ENCODE peak calls at places on chromosomes 5 and 9, in four cellular contexts. D, I, L and S are unnamed samples.

GRCh38 chr9:136201609-136202448 is 3.1 kb downstream of the LHX3 start:
- DNase-seq in L (no peak), D (no peak), I (no peak), S (peak; percentile 23)

GRCh38 chr9:121734465-121734864 is 83.0 kb downstream of the DAB2IP start:
- DNase-seq in L (no peak), I (no peak), D (no peak), S (no peak)

GRCh38 chr9:105554042-105554441 is 3.9 kb upstream of the FKTN start:
- DNase-seq in I (no peak), D (no peak), L (no peak), S (peak; percentile 68)

GRCh38 chr5:160007610-160008009 is 1.3 kb upstream of the TTC1 start:
- DNase-seq in D (no peak), L (no peak), I (no peak), S (no peak)

GRCh38 chr9:126615791-126616447 is 2.2 kb downstream of the LMX1B start:
- DNase-seq in I (no peak), L (no peak), D (peak; percentile 69), S (no peak)

GRCh38 chr5:37771731-37772130 is 68.1 kb downstream of the GDNF start:
- DNase-seq in L (peak; percentile 96), D (peak; percentile 94), I (no peak), S (peak; percentile 76)

GRCh38 chr9:88530051-88530450 is 4.9 kb upstream of the NXNL2 start:
- DNase-seq in L (no peak), D (no peak), I (no peak), S (peak; percentile 48)

GRCh38 chr5:139091439-139092156 is 106.6 kb downstream of the SIL1 start:
- DNase-seq in I (no peak), L (no peak), D (no peak), S (peak; percentile 44)

GRCh38 chr5:133336969-133337410 is 275.4 kb downstream of the FSTL4 start:
- DNase-seq in L (no peak), D (no peak), I (no peak), S (no peak)

GRCh38 chr9:706606-707451 is 134.7 kb upstream of the DMRT1 start:
- DNase-seq in D (peak; percentile 83), I (peak; percentile 81), L (no peak), S (peak; percentile 70)

GRCh38 chr9:136862849-136863622 is 3.1 kb downstream of the EDF1 start:
- DNase-seq in L (no peak), I (no peak), D (no peak), S (no peak)

GRCh38 chr5:68027519-68027918 is 188.0 kb upstream of the PIK3R1 start:
- DNase-seq in L (peak; percentile 53), I (no peak), D (no peak), S (peak; percentile 74)

GRCh38 chr5:22242532-22242931 is 610.6 kb downstream of the CDH12 start:
- DNase-seq in D (no peak), I (no peak), L (no peak), S (peak; percentile 0)

GRCh38 chr9:69198526-69199250 is 24.6 kb downstream of the TJP2 start:
- DNase-seq in D (no peak), I (no peak), L (no peak), S (no peak)

GRCh38 chr9:121233906-121234901 is 32.5 kb upstream of the RAB14 start:
- DNase-seq in D (peak; percentile 50), L (no peak), I (no peak), S (peak; percentile 58)

GRCh38 chr9:136013116-136013515 is 51.9 kb upstream of the UBAC1 start:
- DNase-seq in I (no peak), L (no peak), D (no peak), S (no peak)

GRCh38 chr5:132433141-132433540 is 57.4 kb downstream of the IRF1 start:
- DNase-seq in D (no peak), L (no peak), I (no peak), S (no peak)

GRCh38 chr5:90504743-90505142 is 24.6 kb downstream of the LYSMD3 start:
- DNase-seq in D (peak; percentile 15), L (no peak), I (no peak), S (no peak)

GRCh38 chr9:27088981-27089380 is 20.0 kb upstream of the TEK start:
- DNase-seq in D (no peak), L (peak; percentile 61), I (no peak), S (peak; percentile 75)

GRCh38 chr9:84642618-84643017 is 26.9 kb upstream of the NTRK2 start:
- DNase-seq in I (no peak), D (peak; percentile 5), L (no peak), S (no peak)

GRCh38 chr9:122835313-122835731 is 6.9 kb upstream of the PDCL start:
- DNase-seq in L (no peak), D (no peak), I (no peak), S (no peak)

GRCh38 chr5:111734013-111734412 is 23.0 kb downstream of the NREP start:
- DNase-seq in L (no peak), I (no peak), D (peak; percentile 70), S (peak; percentile 33)

GRCh38 chr5:102921341-102922047 is 166.4 kb downstream of the PAM start:
- DNase-seq in L (no peak), D (no peak), I (no peak), S (no peak)

GRCh38 chr9:122265265-122265900 is 701 bp downstream of the MRRF start:
- DNase-seq in D (peak; percentile 39), L (no peak), I (no peak), S (peak; percentile 20)

GRCh38 chr9:86281577-86282076 is 711 bp downstream of the ISCA1 start:
- DNase-seq in L (no peak), D (no peak), I (no peak), S (no peak)

GRCh38 chr5:1517838-1518237 is 5.9 kb downstream of the LPCAT1 start:
- DNase-seq in L (no peak), I (peak; percentile 5), D (no peak), S (no peak)

GRCh38 chr5:169435506-169436230 is 134.7 kb upstream of the SLIT3 start:
- DNase-seq in L (no peak), I (no peak), D (no peak), S (peak; percentile 15)

GRCh38 chr9:99732715-99733114 is 89.0 kb upstream of the NR4A3 start:
- DNase-seq in D (no peak), I (no peak), L (no peak), S (peak; percentile 44)

GRCh38 chr5:167730121-167730520 is 561.3 kb upstream of the WWC1 start:
- DNase-seq in L (peak; percentile 80), D (peak; percentile 90), I (no peak), S (peak; percentile 98)

GRCh38 chr5:62498961-62499360 is 79.7 kb upstream of the LRRC70 start:
- DNase-seq in D (no peak), L (no peak), I (no peak), S (no peak)

GRCh38 chr5:1793301-1793740 is 6.3 kb downstream of the MRPL36 start:
- DNase-seq in L (no peak), D (no peak), I (no peak), S (peak; percentile 21)

GRCh38 chr9:131366745-131367401 is 27.0 kb upstream of the PRRC2B start:
- DNase-seq in D (peak; percentile 41), L (no peak), I (no peak), S (peak; percentile 79)

GRCh38 chr5:96940586-96940985 is 4.7 kb downstream of the LNPEP start:
- DNase-seq in I (no peak), D (peak; percentile 26), L (no peak), S (no peak)

GRCh38 chr5:156595132-156595787 is 254.8 kb upstream of the PPP1R2B start:
- DNase-seq in I (peak; percentile 87), L (no peak), D (no peak), S (peak; percentile 3)

GRCh38 chr9:86983260-86984255 is 36.3 kb upstream of the GAS1 start:
- DNase-seq in L (peak; percentile 88), D (peak; percentile 98), I (peak; percentile 32), S (peak; percentile 99)

GRCh38 chr5:88203977-88204735 is 64.5 kb downstream of the TMEM161B start:
- DNase-seq in L (no peak), I (no peak), D (no peak), S (no peak)

GRCh38 chr9:852539-852938 is 11.0 kb downstream of the DMRT1 start:
- DNase-seq in D (no peak), L (no peak), I (no peak), S (no peak)

DNA sequence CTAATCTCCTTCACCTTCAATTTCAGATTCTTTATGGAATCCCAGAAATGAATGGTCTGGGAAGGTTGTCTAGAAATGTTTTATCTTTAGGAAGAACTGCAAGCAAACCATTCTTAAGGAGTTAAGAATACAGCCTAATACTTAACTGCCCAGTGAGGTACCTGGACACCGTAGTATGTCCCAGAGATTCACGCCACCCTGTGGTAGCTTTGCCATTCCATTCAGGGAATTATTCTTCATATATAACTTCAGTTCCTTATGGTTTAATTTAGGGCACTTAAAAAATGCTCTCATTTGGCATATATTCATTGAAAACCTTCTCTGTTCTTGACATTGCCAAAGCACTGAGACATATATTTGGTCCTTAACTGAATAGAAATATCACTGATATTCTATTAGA is 49.7 kb downstream of the ACTBL2 start:
- DNase-seq in I (no peak), L (no peak), D (peak; percentile 20), S (peak; percentile 67)
- TF ChIP-seq CTCF in I (no peak), L (no peak), D (peak; percentile 53), S (peak; percentile 36)

GRCh38 chr5:95826949-95827595 is 4.5 kb upstream of the GLRX start:
- DNase-seq in I (no peak), L (no peak), D (no peak), S (no peak)

GRCh38 chr5:95823738-95824609 is 1.4 kb upstream of the GLRX start:
- DNase-seq in D (no peak), L (peak; percentile 89), I (peak; percentile 79), S (peak; percentile 96)

GRCh38 chr5:95822408-95823240 is at the start of gene GLRX:
- DNase-seq in D (peak; percentile 86), L (peak; percentile 59), I (peak; percentile 87), S (peak; percentile 90)

GRCh38 chr5:95823241-95823737 is 763 bp upstream of the GLRX start:
- DNase-seq in L (no peak), D (no peak), I (no peak), S (no peak)

GRCh38 chr5:95824747-95825146 is 2.2 kb upstream of the GLRX start:
- DNase-seq in I (no peak), L (no peak), D (no peak), S (no peak)
- H3K4me3 ChIP-seq in I (peak overlapping the region; percentile 75), L (no peak overlapping the region), D (no peak overlapping the region), S (no peak overlapping the region)

DNA sequence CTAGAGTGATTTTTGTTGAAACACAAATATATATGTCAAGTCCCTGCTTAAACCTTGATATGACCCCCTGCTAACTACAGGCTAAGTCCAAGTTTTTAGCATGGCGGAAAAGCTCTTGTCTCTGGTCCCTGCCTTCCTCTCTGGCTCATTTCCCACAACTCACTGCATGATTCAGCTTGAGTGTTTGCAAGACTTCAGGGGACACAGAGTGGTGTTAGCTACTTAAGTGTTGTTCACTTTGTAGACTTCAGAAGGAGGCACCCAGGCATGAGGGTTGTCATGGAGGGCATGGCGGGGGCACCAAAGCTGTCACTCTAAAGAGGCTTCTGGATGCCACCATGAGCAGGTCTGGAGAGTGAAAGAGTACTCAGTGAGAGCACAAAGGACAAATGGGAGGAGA is 362.4 kb upstream of the ACTBL2 start:
- DNase-seq in I (no peak), L (no peak), D (no peak), S (peak; percentile 13)
- TF ChIP-seq CTCF in I (no peak), L (no peak), D (no peak), S (no peak)

DNA sequence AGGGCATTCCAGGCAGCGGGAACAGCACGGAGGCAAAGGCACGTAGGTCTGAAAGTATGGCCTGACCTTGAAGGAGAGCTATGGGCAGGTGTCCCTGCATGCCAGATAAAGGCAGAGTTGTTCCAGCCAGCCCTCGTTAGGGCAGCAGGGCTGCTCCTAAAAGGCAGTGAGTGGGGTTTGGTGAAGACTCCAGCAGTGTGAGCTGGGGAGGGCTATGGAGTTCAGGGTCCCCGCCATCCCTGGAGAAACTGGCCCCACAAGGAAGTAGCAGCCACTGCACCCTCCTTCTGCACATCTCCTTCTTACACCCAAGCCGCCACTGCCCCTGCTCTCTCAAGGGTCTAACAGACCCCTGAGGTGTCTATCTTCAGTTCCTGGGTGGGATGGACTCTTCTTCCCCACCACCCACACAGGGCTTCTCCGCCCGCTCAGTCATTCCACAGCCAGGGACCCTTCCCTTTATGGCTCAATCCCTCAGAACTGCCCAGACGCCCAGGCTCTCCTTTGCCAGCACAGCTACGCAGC is 1.4 kb downstream of the AKNA start:
- DNase-seq in D (no peak), I (no peak), L (no peak), S (no peak)
- H3K4me3 ChIP-seq in D (no peak overlapping the region), I (peak overlapping the region; percentile 59), L (peak overlapping the region; percentile 74), S (peak overlapping the region; percentile 64)